ENCODE peak calls at places on chromosome 14, in five cellular contexts. U, V, R, D and Z are unnamed samples.

GRCh38 chr14:100303179-100303578 is 3.1 kb downstream of the SLC25A29 start:
- DNase-seq in U (no peak), V (peak), R (peak), D (no peak), Z (no peak)

GRCh38 chr14:36451346-36452065 is 68.5 kb downstream of the NKX2-1 start:
- DNase-seq in U (no peak), V (no peak), R (no peak), D (no peak), Z (no peak)

GRCh38 chr14:77965919-77966435 is 166.1 kb downstream of the ADCK1 start:
- DNase-seq in U (no peak), V (peak), R (peak), D (no peak), Z (no peak)

GRCh38 chr14:61268797-61269196 is 12.3 kb downstream of the TMEM30B start:
- DNase-seq in U (no peak), V (no peak), R (no peak), D (no peak), Z (no peak)

GRCh38 chr14:68278568-68279436 is 459.2 kb downstream of the RAD51B start:
- DNase-seq in U (no peak), V (no peak), R (no peak), D (no peak), Z (no peak)

GRCh38 chr14:89900822-89901221 is 53.7 kb downstream of the EFCAB11 start:
- DNase-seq in U (no peak), V (no peak), R (no peak), D (no peak), Z (no peak)

GRCh38 chr14:58100735-58101368 is 51.2 kb downstream of the ARMH4 start:
- DNase-seq in U (no peak), V (no peak), R (no peak), D (no peak), Z (no peak)

GRCh38 chr14:56207626-56208297 is 89.6 kb downstream of the PELI2 start:
- DNase-seq in U (no peak), V (no peak), R (no peak), D (no peak), Z (no peak)

GRCh38 chr14:103105580-103106168 is 11.1 kb downstream of the EXOC3L4 start:
- DNase-seq in U (no peak), V (no peak), R (no peak), D (no peak), Z (no peak)